ENCODE peak calls at places on chromosomes 4 and X, in six cellular contexts. G, T, A, E, R and B are unnamed samples.

GRCh38 chr4:40546506-40546905 is 83.2 kb downstream of the RBM47 start:
- DNase-seq in T (no peak), R (no peak), E (no peak), G (no peak), A (no peak), B (peak; percentile 71)

GRCh38 chr4:153154010-153154975 is 50.0 kb upstream of the TRIM2 start:
- DNase-seq in G (peak; percentile 34), R (no peak), A (peak; percentile 37), E (peak; percentile 47), T (no peak), B (no peak)

GRCh38 chrX:15320297-15320696 is 4.9 kb upstream of the ASB11 start:
- DNase-seq in G (no peak), A (no peak), T (no peak), R (no peak), E (no peak), B (no peak)

GRCh38 chr4:156193800-156194199 is 240.1 kb upstream of the CTSO start:
- DNase-seq in A (peak; percentile 43), R (no peak), G (no peak), T (peak; percentile 47), E (no peak), B (no peak)

GRCh38 chrX:40016702-40017101 is 81.1 kb downstream of the BCOR start:
- DNase-seq in A (no peak), E (no peak), T (no peak), R (no peak), G (no peak), B (no peak)

GRCh38 chrX:150771116-150771515 is 77.9 kb downstream of the MTMR1 start:
- DNase-seq in G (no peak), R (no peak), E (no peak), A (no peak), T (no peak), B (no peak)

GRCh38 chrX:5474282-5474681 is 754.4 kb downstream of the NLGN4X start:
- DNase-seq in A (no peak), T (no peak), E (no peak), R (no peak), G (no peak), B (no peak)

GRCh38 chr4:161419822-161420221 is 744.0 kb downstream of the FSTL5 start:
- DNase-seq in E (no peak), T (no peak), A (no peak), R (peak; percentile 21), G (peak; percentile 37), B (peak; percentile 7)

GRCh38 chr4:20430555-20430954 is 178.8 kb downstream of the SLIT2 start:
- DNase-seq in R (no peak), T (no peak), G (no peak), E (peak; percentile 31), A (no peak), B (no peak)

GRCh38 chrX:131146702-131147101 is 88.6 kb downstream of the ARHGAP36 start:
- DNase-seq in R (no peak), G (no peak), T (no peak), E (no peak), A (no peak), B (no peak)

GRCh38 chrX:113353134-113353533 is 512.5 kb upstream of the AMOT start:
- DNase-seq in A (no peak), E (no peak), R (no peak), G (no peak), T (no peak), B (no peak)

GRCh38 chr4:154854362-154854761 is 73.3 kb downstream of the RBM46 start:
- DNase-seq in T (no peak), E (no peak), G (no peak), R (no peak), A (no peak), B (no peak)

GRCh38 chrX:2450681-2451080 is 50.1 kb downstream of the DHRSX start:
- DNase-seq in R (no peak), A (no peak), E (no peak), T (no peak), G (no peak), B (no peak)

GRCh38 chrX:153989971-153990655 is 17.6 kb downstream of the TMEM187 start:
- DNase-seq in T (no peak), G (no peak), A (no peak), E (no peak), R (no peak), B (no peak)

GRCh38 chrX:118179161-118179560 is 62.6 kb upstream of the KLHL13 start:
- DNase-seq in G (no peak), T (no peak), E (no peak), A (no peak), R (no peak), B (no peak)

GRCh38 chr4:111433436-111433835 is 711.8 kb upstream of the FAM241A start:
- DNase-seq in A (no peak), T (no peak), E (no peak), R (no peak), G (no peak), B (no peak)

GRCh38 chrX:20479896-20480295 is 213.2 kb upstream of the RPS6KA3 start:
- DNase-seq in G (no peak), R (no peak), E (no peak), A (no peak), T (no peak), B (no peak)

GRCh38 chr4:124713213-124713592 is 671 bp upstream of the ANKRD50 start:
- DNase-seq in A (peak; percentile 73), R (peak; percentile 50), T (peak; percentile 71), G (peak; percentile 70), E (peak; percentile 82), B (peak; percentile 87)

GRCh38 chr4:124710253-124710849 is 2.2 kb downstream of the ANKRD50 start:
- DNase-seq in T (no peak), G (no peak), R (no peak), A (peak; percentile 32), E (no peak), B (no peak)

GRCh38 chr4:124710911-124711310 is 1.6 kb downstream of the ANKRD50 start:
- DNase-seq in A (no peak), E (peak; percentile 28), R (no peak), G (no peak), T (no peak), B (no peak)

GRCh38 chr4:124712417-124713212 is at the start of gene ANKRD50:
- DNase-seq in A (peak; percentile 90), T (peak; percentile 91), R (peak; percentile 85), E (peak; percentile 96), G (peak; percentile 88), B (peak; percentile 90)

DNA sequence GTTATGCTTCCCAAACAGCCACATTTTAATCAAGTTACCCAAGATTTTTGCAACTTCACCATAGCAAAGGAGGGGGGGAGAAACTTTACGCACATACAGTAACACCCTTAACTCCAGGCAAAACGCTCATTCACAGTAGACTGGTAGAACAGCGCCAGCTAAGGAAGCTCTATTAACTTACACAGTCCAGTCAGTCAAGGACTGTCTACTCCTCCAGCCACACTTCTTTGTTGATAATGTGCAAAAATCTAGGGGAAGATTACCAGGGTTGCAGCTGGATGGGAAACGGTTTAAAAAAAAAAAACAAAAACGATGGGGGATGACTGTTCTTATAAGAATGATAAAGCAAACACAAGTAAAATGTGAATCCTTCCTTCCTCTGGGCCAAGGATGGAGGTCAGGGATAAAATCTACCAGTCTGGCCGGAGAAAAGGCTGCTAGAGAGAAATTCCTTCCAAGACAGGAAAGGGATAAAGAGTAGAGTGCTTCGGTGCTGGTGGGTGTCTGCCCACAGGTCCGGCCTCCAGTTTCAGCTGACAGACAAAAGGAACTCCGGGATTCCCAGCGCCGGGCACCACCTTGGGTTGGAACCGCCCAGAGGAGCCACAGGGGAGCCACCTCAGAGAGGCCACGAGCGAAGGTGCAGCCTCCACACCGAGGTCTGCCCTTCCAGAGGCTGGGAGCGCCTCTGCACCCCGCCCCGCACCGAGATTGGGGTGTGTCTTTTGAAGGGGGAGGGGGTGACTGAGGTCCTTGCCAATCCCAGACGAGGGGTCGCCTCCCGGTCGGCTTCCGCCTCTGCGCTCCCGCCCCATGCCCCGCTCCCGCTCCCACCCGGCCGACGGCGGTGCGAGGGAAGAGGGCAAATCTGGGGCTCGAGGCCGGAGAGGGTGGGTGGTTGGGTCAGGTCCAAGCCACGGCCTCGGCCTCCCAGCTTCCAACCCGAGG is 789 bp downstream of the ANKRD50 start:
- DNase-seq in G (peak; percentile 77), R (peak; percentile 27), A (peak; percentile 66), T (no peak), E (peak; percentile 80), B (peak; percentile 78)
- TF ChIP-seq CTCF in G (no peak), R (no peak), A (peak; percentile 4), T (no peak), E (peak; percentile 35), B (peak; percentile 20)

GRCh38 chr4:4490041-4490440 is 51.8 kb downstream of the STX18 start:
- DNase-seq in E (no peak), A (no peak), R (no peak), T (no peak), G (no peak), B (no peak)

GRCh38 chr4:4490816-4491215 is 51.0 kb downstream of the STX18 start:
- DNase-seq in G (no peak), T (no peak), R (no peak), A (no peak), E (no peak), B (no peak)

GRCh38 chr4:4486969-4487368 is 54.9 kb downstream of the STX18 start:
- DNase-seq in G (no peak), T (no peak), A (no peak), E (no peak), R (no peak), B (no peak)

GRCh38 chr4:4491396-4491893 is 50.4 kb downstream of the STX18 start:
- DNase-seq in A (no peak), T (no peak), R (no peak), G (no peak), E (no peak), B (no peak)

DNA sequence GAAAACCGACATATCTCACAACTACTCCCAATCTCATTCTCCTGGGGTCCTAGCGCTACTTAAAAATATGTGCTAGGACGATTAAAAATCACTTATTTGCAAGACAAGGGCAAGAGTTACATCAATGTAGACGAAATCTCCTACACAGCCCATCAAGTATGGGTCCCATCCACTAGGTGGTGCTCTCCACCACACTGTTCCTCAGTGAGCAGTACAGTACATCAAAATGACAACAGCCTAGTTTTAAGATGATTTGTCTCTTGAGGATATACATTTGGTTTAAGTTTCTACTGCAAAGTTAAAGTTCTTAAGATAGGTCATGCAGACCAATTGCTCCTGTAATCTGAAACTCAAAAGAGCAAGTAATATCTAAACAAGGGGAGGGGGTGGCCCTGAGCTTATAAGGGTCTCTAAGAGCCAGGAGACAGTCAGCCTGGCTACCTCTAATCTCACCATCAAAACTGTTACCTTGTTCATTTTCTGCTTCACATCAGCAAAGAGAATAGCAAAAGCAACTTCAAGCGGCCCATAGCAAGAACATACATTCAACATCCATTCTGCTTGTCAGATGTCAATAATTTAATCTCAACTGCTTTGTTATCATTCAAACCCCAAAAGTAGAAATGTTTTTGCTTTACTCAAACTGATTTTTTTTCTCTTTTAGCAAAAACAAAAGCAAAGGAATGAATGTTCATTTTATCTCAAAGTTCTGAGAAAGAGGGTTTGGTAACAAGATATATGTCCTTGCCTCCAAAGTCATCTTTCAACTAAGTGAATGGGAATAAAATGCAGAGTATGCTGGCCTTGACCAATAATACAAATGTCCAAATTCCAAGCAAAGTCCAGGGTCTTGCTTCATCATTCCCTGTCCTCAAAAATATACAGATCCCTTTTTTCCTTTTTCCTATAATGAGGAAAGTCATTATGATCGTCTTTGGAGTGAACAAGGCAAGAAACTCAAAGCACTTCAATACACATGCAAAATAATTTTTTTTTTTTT is 53.1 kb downstream of the STX18 start:
- DNase-seq in A (peak; percentile 51), R (peak; percentile 26), T (peak; percentile 74), G (peak; percentile 71), E (peak; percentile 79), B (peak; percentile 75)
- TF ChIP-seq CTCF in A (peak; percentile 98), R (peak; percentile 38), T (peak; percentile 81), G (no peak), E (peak; percentile 100), B (peak; percentile 77)

GRCh38 chr4:74794341-74794801 is at the start of gene BTC:
- DNase-seq in A (no peak), R (peak; percentile 49), E (no peak), T (peak; percentile 23), G (peak; percentile 79), B (peak; percentile 69)
- TF ChIP-seq CTCF in A (no peak), R (peak; percentile 36), E (peak; percentile 5), T (peak; percentile 27), G (peak; percentile 58), B (peak; percentile 54)

GRCh38 chrX:10755477-10756334 is 135.3 kb upstream of the MID1 start:
- DNase-seq in T (peak; percentile 24), E (peak; percentile 79), R (no peak), A (peak; percentile 89), G (peak; percentile 6), B (peak; percentile 45)
- TF ChIP-seq CTCF in T (no peak), E (no peak), R (no peak), A (no peak), G (no peak), B (no peak)